ENCODE peak calls at places on chromosomes 6 and 20, in nine cellular contexts. X is OCI-LY7, C is lower lobe of right lung, Z is cardiac fibroblast, J is ovary, T is nephron progenitor cell, E is upper lobe of right lung, U is GM12865, N is psoas muscle. D is an unnamed sample.

GRCh38 chr6:100454571-100455229 is 10.0 kb downstream of the SIM1 start:
- DNase-seq in X (no peak), C (no peak), Z (no peak), J (no peak), T (no peak), E (no peak), U (no peak), N (no peak), D (no peak)

GRCh38 chr20:47392015-47392720 is 35.7 kb upstream of the ZMYND8 start:
- DNase-seq in X (peak), C (no peak), Z (peak), J (no peak), T (no peak), E (no peak), U (peak), N (no peak), D (peak)

GRCh38 chr6:41185991-41186675 is 14.8 kb downstream of the TREML2 start:
- DNase-seq in X (peak), C (no peak), Z (no peak), J (no peak), T (no peak), E (no peak), U (no peak), N (no peak), D (no peak)

GRCh38 chr6:64376394-64376793 is 740.8 kb downstream of the PHF3 start:
- DNase-seq in X (no peak), C (no peak), Z (no peak), J (no peak), T (no peak), E (no peak), U (no peak), N (no peak), D (no peak)

GRCh38 chr6:152952045-152952444 is 30.8 kb downstream of the FBXO5 start:
- DNase-seq in X (no peak), C (no peak), Z (peak), J (no peak), T (no peak), E (no peak), U (no peak), N (no peak), D (no peak)

GRCh38 chr6:16929814-16930213 is 168.6 kb upstream of the ATXN1 start:
- DNase-seq in X (no peak), C (no peak), Z (peak), J (no peak), T (no peak), E (no peak), U (no peak), N (no peak), D (peak)

GRCh38 chr6:43171284-43172126 is 436 bp downstream of the SRF start:
- DNase-seq in X (peak), C (no peak), Z (no peak), J (peak), T (peak), E (peak), U (no peak), N (peak), D (no peak)

GRCh38 chr6:134138226-134138975 is 86.0 kb upstream of the SLC2A12 start:
- DNase-seq in X (no peak), C (no peak), Z (peak), J (no peak), T (no peak), E (no peak), U (no peak), N (no peak), D (no peak)

GRCh38 chr20:47262008-47262364 is 94.5 kb downstream of the ZMYND8 start:
- DNase-seq in X (no peak), C (no peak), Z (no peak), J (no peak), T (no peak), E (no peak), U (peak), N (no peak), D (no peak)

GRCh38 chr6:17293395-17293794 is 12.2 kb downstream of the RBM24 start:
- DNase-seq in X (no peak), C (no peak), Z (no peak), J (no peak), T (no peak), E (no peak), U (no peak), N (no peak), D (no peak)

GRCh38 chr6:41637179-41638001 is 878 bp upstream of the MDFI start:
- DNase-seq in X (no peak), C (peak), Z (no peak), J (no peak), T (peak), E (no peak), U (no peak), N (no peak), D (no peak)

GRCh38 chr6:105784179-105784578 is 302.0 kb upstream of the PRDM1 start:
- DNase-seq in X (no peak), C (no peak), Z (no peak), J (no peak), T (no peak), E (no peak), U (no peak), N (no peak), D (no peak)

GRCh38 chr20:62716198-62716940 is 7.7 kb downstream of the NTSR1 start:
- DNase-seq in X (no peak), C (no peak), Z (peak), J (no peak), T (no peak), E (no peak), U (no peak), N (no peak), D (no peak)

GRCh38 chr6:143283887-143284640 is 166.4 kb downstream of the ADAT2 start:
- DNase-seq in X (no peak), C (no peak), Z (peak), J (no peak), T (no peak), E (no peak), U (no peak), N (no peak), D (no peak)

GRCh38 chr6:112717856-112718255 is 370.7 kb downstream of the RFPL4B start:
- DNase-seq in X (no peak), C (no peak), Z (no peak), J (no peak), T (no peak), E (no peak), U (no peak), N (no peak), D (no peak)

GRCh38 chr6:89970609-89971337 is 76.5 kb downstream of the GJA10 start:
- DNase-seq in X (no peak), C (no peak), Z (peak), J (peak), T (peak), E (no peak), U (peak), N (peak), D (no peak)

GRCh38 chr6:142950291-142950690 is 5.3 kb upstream of the HIVEP2 start:
- DNase-seq in X (no peak), C (no peak), Z (no peak), J (no peak), T (no peak), E (no peak), U (no peak), N (no peak), D (no peak)

GRCh38 chr6:39886871-39887270 is 47.4 kb downstream of the MOCS1 start:
- DNase-seq in X (no peak), C (no peak), Z (no peak), J (no peak), T (no peak), E (no peak), U (no peak), N (no peak), D (no peak)

GRCh38 chr20:13822459-13822858 is 37.6 kb downstream of the NDUFAF5 start:
- DNase-seq in X (no peak), C (no peak), Z (no peak), J (no peak), T (no peak), E (no peak), U (no peak), N (no peak), D (no peak)

GRCh38 chr6:136550330-136551071 is at the start of gene MAP7:
- DNase-seq in X (no peak), C (peak), Z (peak), J (peak), T (peak), E (peak), U (peak), N (peak), D (no peak)

GRCh38 chr20:10586296-10586695 is 87.5 kb downstream of the JAG1 start:
- DNase-seq in X (no peak), C (no peak), Z (no peak), J (no peak), T (no peak), E (no peak), U (no peak), N (no peak), D (no peak)

GRCh38 chr6:47862731-47863130 is 80.9 kb downstream of the OPN5 start:
- DNase-seq in X (no peak), C (no peak), Z (no peak), J (no peak), T (no peak), E (no peak), U (no peak), N (no peak), D (no peak)

GRCh38 chr6:1703923-1704322 is 94.2 kb downstream of the FOXC1 start:
- DNase-seq in X (no peak), C (no peak), Z (no peak), J (no peak), T (no peak), E (no peak), U (no peak), N (no peak), D (no peak)

GRCh38 chr6:34391711-34392496 is 565 bp downstream of the NUDT3 start:
- DNase-seq in X (peak), C (peak), Z (peak), J (peak), T (peak), E (peak), U (peak), N (peak), D (no peak)

GRCh38 chr6:63527658-63528514 is 44.4 kb upstream of the LOC128125822 start:
- DNase-seq in X (no peak), C (no peak), Z (peak), J (no peak), T (no peak), E (no peak), U (no peak), N (peak), D (peak)

GRCh38 chr6:134689177-134689576 is 260.7 kb downstream of the ALDH8A1 start:
- DNase-seq in X (no peak), C (no peak), Z (no peak), J (no peak), T (no peak), E (no peak), U (no peak), N (no peak), D (no peak)

GRCh38 chr6:137928286-137928685 is 61.2 kb downstream of the TNFAIP3 start:
- DNase-seq in X (peak), C (peak), Z (no peak), J (no peak), T (no peak), E (peak), U (peak), N (no peak), D (no peak)

GRCh38 chr20:33868042-33868441 is 56.9 kb downstream of the CHMP4B start:
- DNase-seq in X (no peak), C (no peak), Z (no peak), J (no peak), T (no peak), E (no peak), U (no peak), N (no peak), D (no peak)

GRCh38 chr20:25073544-25073943 is 8.4 kb downstream of the VSX1 start:
- DNase-seq in X (no peak), C (no peak), Z (no peak), J (no peak), T (no peak), E (no peak), U (no peak), N (no peak), D (no peak)

GRCh38 chr20:49999329-49999728 is 16.5 kb downstream of the SNAI1 start:
- DNase-seq in X (no peak), C (no peak), Z (no peak), J (no peak), T (no peak), E (no peak), U (peak), N (no peak), D (no peak)

GRCh38 chr6:141624301-141624700 is 508.4 kb upstream of the GJE1 start:
- DNase-seq in X (no peak), C (no peak), Z (no peak), J (no peak), T (no peak), E (no peak), U (no peak), N (no peak), D (no peak)

GRCh38 chr6:135665935-135666334 is 168.4 kb upstream of the AHI1 start:
- DNase-seq in X (no peak), C (no peak), Z (no peak), J (no peak), T (no peak), E (no peak), U (no peak), N (no peak), D (no peak)

GRCh38 chr6:26538572-26538902 is 371 bp downstream of the HMGN4 start:
- DNase-seq in X (no peak), C (no peak), Z (no peak), J (no peak), T (no peak), E (no peak), U (peak), N (no peak), D (no peak)

GRCh38 chr20:63372971-63373885 is 12.1 kb upstream of the CHRNA4 start:
- DNase-seq in X (no peak), C (no peak), Z (no peak), J (no peak), T (no peak), E (no peak), U (no peak), N (no peak), D (no peak)

GRCh38 chr20:41180599-41181333 is 43.4 kb downstream of the PLCG1 start:
- DNase-seq in X (no peak), C (peak), Z (no peak), J (peak), T (no peak), E (no peak), U (no peak), N (no peak), D (no peak)

GRCh38 chr6:122609881-122610689 is at the start of gene PKIB:
- DNase-seq in X (no peak), C (peak), Z (peak), J (peak), T (peak), E (peak), U (peak), N (peak), D (no peak)

GRCh38 chr6:122612838-122613237 is 2.6 kb downstream of the PKIB start:
- DNase-seq in X (no peak), C (no peak), Z (no peak), J (no peak), T (no peak), E (no peak), U (no peak), N (no peak), D (no peak)

GRCh38 chr6:122615409-122615808 is 5.2 kb downstream of the PKIB start:
- DNase-seq in X (no peak), C (no peak), Z (no peak), J (no peak), T (no peak), E (no peak), U (no peak), N (no peak), D (no peak)

GRCh38 chr6:122614303-122614702 is 4.1 kb downstream of the PKIB start:
- DNase-seq in X (no peak), C (no peak), Z (no peak), J (no peak), T (no peak), E (no peak), U (no peak), N (no peak), D (no peak)

DNA sequence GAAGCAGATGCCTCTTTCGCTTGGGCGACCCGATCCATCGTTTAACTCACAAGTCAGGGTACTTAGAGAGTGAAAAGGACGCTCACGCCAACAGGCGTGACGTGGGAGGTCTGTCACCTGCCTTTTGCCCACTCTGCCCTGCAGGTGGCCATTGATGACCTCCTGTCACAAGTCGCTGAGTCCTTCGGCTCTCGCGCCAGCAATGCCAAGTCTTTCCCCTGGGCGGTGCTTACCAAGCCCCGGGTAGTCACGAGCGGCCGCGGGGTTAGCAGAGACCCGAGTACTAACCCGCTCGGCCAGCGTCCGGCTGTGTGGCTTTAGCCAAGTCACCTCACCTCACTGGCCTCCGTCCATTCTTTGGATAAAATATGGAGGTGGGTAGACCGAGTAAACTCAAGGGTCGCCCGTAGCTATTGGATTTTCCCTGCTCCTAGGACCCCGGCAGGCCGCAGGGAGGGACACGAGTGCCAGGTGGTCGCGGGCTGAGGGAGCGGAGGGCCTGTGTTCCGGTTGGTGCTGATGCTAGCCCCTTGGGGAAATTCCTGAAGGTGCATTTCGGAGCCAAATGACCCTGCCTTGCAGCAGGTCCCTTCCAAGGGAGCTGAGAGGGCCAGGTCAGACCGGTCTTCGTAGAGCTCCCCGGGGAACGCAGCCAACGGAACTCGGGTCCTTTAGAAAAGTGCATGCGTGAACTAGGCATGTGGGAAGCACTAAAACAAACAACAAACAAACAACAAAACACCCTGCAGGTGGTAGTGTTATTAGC is 668 bp downstream of the PKIB start:
- DNase-seq in X (no peak), C (peak), Z (peak), J (no peak), T (peak), E (peak), U (peak), N (peak), D (no peak)
- TF ChIP-seq CTCF in X (no peak), C (no peak), Z (no peak), J (no peak), T (no peak), E (no peak), U (no peak), N (no peak), D (no peak)

GRCh38 chr20:57692393-57692792 is 17.4 kb downstream of the PMEPA1 start:
- DNase-seq in X (no peak), C (no peak), Z (no peak), J (no peak), T (no peak), E (no peak), U (no peak), N (no peak), D (no peak)

GRCh38 chr20:57695012-57695411 is 14.8 kb downstream of the PMEPA1 start:
- DNase-seq in X (no peak), C (peak), Z (no peak), J (no peak), T (no peak), E (peak), U (no peak), N (no peak), D (no peak)

GRCh38 chr20:57693670-57694329 is 16.0 kb downstream of the PMEPA1 start:
- DNase-seq in X (peak), C (no peak), Z (no peak), J (no peak), T (no peak), E (no peak), U (no peak), N (no peak), D (no peak)

GRCh38 chr20:57694481-57694880 is 15.3 kb downstream of the PMEPA1 start:
- DNase-seq in X (no peak), C (no peak), Z (no peak), J (no peak), T (no peak), E (no peak), U (no peak), N (no peak), D (no peak)

GRCh38 chr20:57693002-57693582 is 16.7 kb downstream of the PMEPA1 start:
- DNase-seq in X (peak), C (peak), Z (no peak), J (no peak), T (no peak), E (peak), U (no peak), N (no peak), D (no peak)
- TF ChIP-seq CTCF in X (peak), C (peak), Z (no peak), J (no peak), T (no peak), E (peak), U (no peak), N (peak), D (no peak)

DNA sequence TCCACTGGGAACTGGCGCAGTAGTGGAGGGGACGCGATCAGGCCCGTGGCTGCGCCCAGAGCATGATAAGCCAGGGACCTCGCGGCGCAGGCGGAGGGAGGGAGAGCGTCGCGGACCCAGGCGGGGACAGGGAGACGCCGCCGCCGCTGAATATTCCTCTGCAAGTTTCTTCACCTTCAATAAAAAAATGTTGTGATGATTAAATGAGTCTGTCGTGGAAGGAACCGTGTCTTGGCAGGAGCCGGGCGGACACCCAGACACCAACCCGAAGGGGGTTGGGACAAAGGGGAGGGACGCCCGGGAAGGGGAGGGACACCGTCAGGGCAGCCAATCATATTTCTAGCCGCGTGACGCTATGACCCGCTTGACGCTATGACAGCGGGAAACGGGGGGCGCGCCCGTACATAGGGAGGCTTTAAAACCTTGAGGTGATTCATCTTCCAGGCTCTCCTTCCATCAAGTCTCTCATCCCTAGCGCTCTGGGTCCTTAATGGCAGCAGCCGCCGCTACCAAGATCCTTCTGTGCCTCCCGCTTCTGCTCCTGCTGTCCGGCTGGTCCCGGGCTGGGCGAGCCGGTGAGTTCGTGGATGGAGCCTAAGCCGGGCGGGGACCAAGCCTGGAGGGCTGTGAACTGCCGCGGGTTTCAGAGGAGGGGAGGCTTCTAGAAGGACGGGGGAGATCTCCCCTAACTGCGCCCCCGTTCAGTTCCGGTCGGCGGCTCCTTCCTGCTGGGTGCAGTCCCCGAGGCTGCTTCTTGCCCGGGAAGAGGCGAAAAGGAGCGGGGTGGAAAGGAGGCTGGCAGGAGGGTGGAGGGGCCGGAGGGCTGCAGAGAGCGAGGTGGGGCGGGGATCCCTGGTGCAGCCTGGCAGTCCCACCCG is at the start of gene ULBP2:
- DNase-seq in X (peak), C (peak), Z (peak), J (no peak), T (peak), E (peak), U (peak), N (peak), D (peak)
- TF ChIP-seq CTCF in X (no peak), C (no peak), Z (no peak), J (no peak), T (no peak), E (no peak), U (no peak), N (no peak), D (no peak)

DNA sequence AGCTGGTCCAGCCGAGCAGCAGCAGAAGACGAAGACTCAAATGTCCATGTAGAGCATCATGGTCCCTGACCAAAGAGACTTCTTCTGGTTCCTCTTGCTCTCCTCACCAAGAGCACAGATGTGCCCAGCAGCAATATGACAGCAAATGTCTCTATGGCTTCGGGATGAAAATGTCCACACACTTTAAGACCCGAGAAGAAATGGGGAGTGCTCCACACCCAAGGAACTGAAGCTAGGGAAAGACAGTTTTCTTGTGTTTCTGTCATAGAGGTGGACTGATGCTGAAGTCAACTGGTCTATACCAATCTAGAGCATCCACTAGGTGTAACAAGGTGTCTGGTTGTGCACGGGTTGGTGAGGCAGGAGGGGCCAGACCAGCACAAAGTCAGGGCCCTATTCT is 4.5 kb upstream of the CPNE1 start:
- DNase-seq in X (no peak), C (no peak), Z (no peak), J (no peak), T (no peak), E (no peak), U (no peak), N (no peak), D (no peak)
- TF ChIP-seq CTCF in X (no peak), C (no peak), Z (no peak), J (no peak), T (no peak), E (no peak), U (no peak), N (no peak), D (no peak)